ENCODE peak calls at places on chromosome 20, in eight cellular contexts. E, V, Q, R, A, J, C and N are unnamed samples.

GRCh38 chr20:40682104-40683045 is 6.7 kb downstream of the MAFB start:
- DNase-seq in E (no peak), V (no peak), Q (peak), R (no peak), A (no peak), J (no peak), C (no peak), N (no peak)

GRCh38 chr20:63955281-63955845 is 853 bp downstream of the UCKL1 start:
- DNase-seq in E (peak), V (peak), Q (no peak), R (peak), A (peak), J (no peak), C (no peak), N (no peak)

GRCh38 chr20:37839432-37839827 is 63.5 kb upstream of the VSTM2L start:
- DNase-seq in E (no peak), V (no peak), Q (no peak), R (no peak), A (no peak), J (no peak), C (no peak), N (no peak)

GRCh38 chr20:62489186-62489939 is 13.6 kb upstream of the GATA5 start:
- DNase-seq in E (no peak), V (peak), Q (peak), R (no peak), A (no peak), J (no peak), C (no peak), N (no peak)

GRCh38 chr20:62668441-62669027 is 26.2 kb downstream of the SLCO4A1 start:
- DNase-seq in E (peak), V (peak), Q (peak), R (peak), A (peak), J (peak), C (no peak), N (no peak)

GRCh38 chr20:792248-792647 is 23.9 kb upstream of the SLC52A3 start:
- DNase-seq in E (no peak), V (no peak), Q (no peak), R (no peak), A (no peak), J (no peak), C (no peak), N (no peak)

GRCh38 chr20:13220194-13220856 is 749 bp upstream of the ISM1 start:
- DNase-seq in E (peak), V (no peak), Q (peak), R (no peak), A (peak), J (no peak), C (peak), N (no peak)

GRCh38 chr20:24475356-24475755 is 5.9 kb downstream of the SYNDIG1 start:
- DNase-seq in E (no peak), V (no peak), Q (no peak), R (no peak), A (no peak), J (no peak), C (no peak), N (no peak)

GRCh38 chr20:32546918-32547752 is 38.0 kb downstream of the NOL4L start:
- DNase-seq in E (no peak), V (no peak), Q (no peak), R (no peak), A (no peak), J (no peak), C (no peak), N (no peak)

GRCh38 chr20:24472426-24472825 is 3.0 kb downstream of the SYNDIG1 start:
- DNase-seq in E (no peak), V (no peak), Q (no peak), R (no peak), A (no peak), J (no peak), C (no peak), N (no peak)